ENCODE peak calls at places on chromosomes 13 and 19, in seven cellular contexts. G is T follicular helper cell; Z is activated T-cell treated with anti-CD3 and anti-CD28 coated beads for 48 hours; C is stimulated activated CD4-positive, alpha-beta T cell treated with anti-CD3 and anti-CD28 coated beads, Interleukin-4, amount 100 ng/mL, for 1 hour; K is hypothalamus; E is GM03348; H is heart left ventricle. N is an unnamed sample.

GRCh38 chr13:86655561-86655960 is 856.3 kb upstream of the SLITRK6 start:
- DNase-seq in G (no peak), Z (no peak), C (no peak), K (no peak), E (no peak), H (no peak), N (no peak)

GRCh38 chr13:27395007-27395510 is 29.4 kb upstream of the GTF3A start:
- DNase-seq in G (no peak), Z (no peak), C (no peak), K (no peak), E (no peak), H (no peak), N (no peak)

GRCh38 chr19:40691421-40692211 is 1.2 kb upstream of the NUMBL start:
- DNase-seq in G (no peak), Z (no peak), C (peak; percentile 6), K (no peak), E (no peak), H (peak; percentile 59), N (no peak)

GRCh38 chr13:30918662-30919405 is 12.8 kb downstream of the MEDAG start:
- DNase-seq in G (no peak), Z (no peak), C (no peak), K (no peak), E (peak; percentile 48), H (no peak), N (no peak)

GRCh38 chr19:5038631-5039271 is 69.8 kb downstream of the KDM4B start:
- DNase-seq in G (no peak), Z (no peak), C (no peak), K (no peak), E (peak; percentile 51), H (no peak), N (no peak)

GRCh38 chr19:46840157-46840942 is 10.3 kb downstream of the AP2S1 start:
- DNase-seq in G (peak; percentile 29), Z (no peak), C (peak; percentile 53), K (no peak), E (peak; percentile 69), H (no peak), N (peak; percentile 69)

GRCh38 chr13:79075703-79076102 is 330.4 kb downstream of the RBM26 start:
- DNase-seq in G (no peak), Z (no peak), C (no peak), K (no peak), E (no peak), H (no peak), N (no peak)

GRCh38 chr19:18282021-18282787 is 782 bp upstream of the JUND start:
- DNase-seq in G (no peak), Z (no peak), C (peak; percentile 35), K (peak; percentile 68), E (no peak), H (peak; percentile 78), N (no peak)

GRCh38 chr13:67803118-67803517 is 573.0 kb upstream of the PCDH9 start:
- DNase-seq in G (no peak), Z (no peak), C (no peak), K (no peak), E (no peak), H (no peak), N (no peak)

GRCh38 chr13:40798380-40798779 is 9.0 kb downstream of the SLC25A15 start:
- DNase-seq in G (no peak), Z (no peak), C (no peak), K (no peak), E (no peak), H (no peak), N (no peak)

GRCh38 chr13:111387026-111387871 is 66.8 kb downstream of the TEX29 start:
- DNase-seq in G (no peak), Z (no peak), C (no peak), K (no peak), E (no peak), H (no peak), N (no peak)

GRCh38 chr13:47334173-47334572 is 437.3 kb upstream of the HTR2A start:
- DNase-seq in G (no peak), Z (no peak), C (no peak), K (no peak), E (peak; percentile 79), H (no peak), N (no peak)

GRCh38 chr13:94073006-94073744 is 406.3 kb downstream of the DCT start:
- DNase-seq in G (no peak), Z (no peak), C (no peak), K (no peak), E (peak; percentile 73), H (no peak), N (no peak)

GRCh38 chr13:103431880-103432279 is 365.7 kb upstream of the SLC10A2 start:
- DNase-seq in G (no peak), Z (no peak), C (no peak), K (no peak), E (no peak), H (no peak), N (no peak)

GRCh38 chr19:13097331-13098258 is 5.1 kb downstream of the LYL1 start:
- DNase-seq in G (no peak), Z (no peak), C (no peak), K (no peak), E (no peak), H (peak; percentile 86), N (peak; percentile 76)

GRCh38 chr13:71866173-71867091 is 572 bp downstream of the DACH1 start:
- DNase-seq in G (no peak), Z (no peak), C (peak; percentile 28), K (no peak), E (peak; percentile 20), H (peak; percentile 68), N (peak; percentile 18)

GRCh38 chr13:50326746-50327145 is 311.5 kb downstream of the KCNRG start:
- DNase-seq in G (no peak), Z (no peak), C (no peak), K (no peak), E (peak; percentile 16), H (no peak), N (no peak)

GRCh38 chr13:23357349-23357748 is 76.2 kb downstream of the SACS start:
- DNase-seq in G (no peak), Z (no peak), C (no peak), K (no peak), E (no peak), H (no peak), N (no peak)

GRCh38 chr13:106503272-106503671 is 32.2 kb downstream of the EFNB2 start:
- DNase-seq in G (no peak), Z (no peak), C (no peak), K (no peak), E (no peak), H (no peak), N (no peak)

GRCh38 chr13:73329355-73329754 is 270.6 kb downstream of the KLF5 start:
- DNase-seq in G (no peak), Z (no peak), C (no peak), K (no peak), E (no peak), H (no peak), N (no peak)

GRCh38 chr13:29676941-29677452 is 81.5 kb upstream of the SLC7A1 start:
- DNase-seq in G (no peak), Z (no peak), C (no peak), K (no peak), E (peak; percentile 20), H (no peak), N (no peak)

GRCh38 chr13:35475131-35475959 is 1.1 kb downstream of the MAB21L1 start:
- DNase-seq in G (no peak), Z (no peak), C (no peak), K (no peak), E (peak; percentile 61), H (peak; percentile 66), N (no peak)

GRCh38 chr13:79647518-79647917 is 166.6 kb downstream of the NDFIP2 start:
- DNase-seq in G (no peak), Z (no peak), C (no peak), K (no peak), E (no peak), H (no peak), N (no peak)

GRCh38 chr19:38837656-38838121 is 6.1 kb upstream of the ECH1 start:
- DNase-seq in G (no peak), Z (no peak), C (no peak), K (no peak), E (no peak), H (no peak), N (no peak)

GRCh38 chr19:369876-370275 is 25.3 kb upstream of the MIER2 start:
- DNase-seq in G (no peak), Z (no peak), C (no peak), K (no peak), E (no peak), H (peak; percentile 42), N (no peak)

GRCh38 chr19:11987405-11988231 is 22.8 kb downstream of the ZNF763 start:
- DNase-seq in G (peak; percentile 86), Z (peak; percentile 90), C (peak; percentile 95), K (peak; percentile 94), E (peak; percentile 98), H (peak; percentile 98), N (peak; percentile 95)

GRCh38 chr13:19634129-19634740 is 776 bp downstream of the MPHOSPH8 start:
- DNase-seq in G (no peak), Z (no peak), C (no peak), K (no peak), E (peak; percentile 50), H (no peak), N (no peak)

GRCh38 chr19:47704024-47704423 is 9.2 kb upstream of the EHD2 start:
- DNase-seq in G (no peak), Z (no peak), C (no peak), K (no peak), E (no peak), H (no peak), N (no peak)

GRCh38 chr13:102846261-102847015 is 606 bp downstream of the ERCC5 start:
- DNase-seq in G (peak; percentile 25), Z (peak; percentile 41), C (peak; percentile 41), K (no peak), E (peak; percentile 50), H (no peak), N (peak; percentile 27)

GRCh38 chr13:111409413-111409812 is 89.0 kb downstream of the TEX29 start:
- DNase-seq in G (no peak), Z (no peak), C (no peak), K (no peak), E (no peak), H (no peak), N (no peak)

GRCh38 chr19:38658462-38659306 is 11.2 kb downstream of the ACTN4 start:
- DNase-seq in G (no peak), Z (no peak), C (no peak), K (no peak), E (peak; percentile 84), H (no peak), N (no peak)

GRCh38 chr13:95553614-95554385 is 1.3 kb downstream of the CLDN10 start:
- DNase-seq in G (no peak), Z (no peak), C (no peak), K (no peak), E (no peak), H (no peak), N (no peak)

GRCh38 chr19:24033962-24034342 is 53.0 kb upstream of the ZNF254 start:
- DNase-seq in G (no peak), Z (peak; percentile 23), C (peak; percentile 10), K (peak; percentile 51), E (peak; percentile 65), H (peak; percentile 67), N (peak; percentile 32)

GRCh38 chr19:47421844-47422395 is 2.6 kb upstream of the MEIS3 start:
- DNase-seq in G (no peak), Z (no peak), C (no peak), K (no peak), E (no peak), H (no peak), N (no peak)

GRCh38 chr13:46962286-46962941 is 65.6 kb upstream of the HTR2A start:
- DNase-seq in G (no peak), Z (no peak), C (no peak), K (no peak), E (peak; percentile 35), H (no peak), N (peak; percentile 31)

GRCh38 chr19:44662686-44663085 is 8.6 kb upstream of the CEACAM19 start:
- DNase-seq in G (no peak), Z (no peak), C (no peak), K (no peak), E (peak; percentile 18), H (no peak), N (no peak)